ENCODE peak calls at places on chromosomes 7 and 10, in seven cellular contexts. B is foreskin fibroblast, X is heart right ventricle, W is fibroblast of mammary gland, U is AG10803, T is nephron progenitor cell, N is HCT116. H is an unnamed sample.

GRCh38 chr7:35366167-35367155 is 112.6 kb upstream of the TBX20 start:
- DNase-seq in B (no peak), X (no peak), W (no peak), U (no peak), T (no peak), N (no peak), H (no peak)

GRCh38 chr10:44801383-44802327 is 109.5 kb upstream of the TMEM72 start:
- DNase-seq in B (peak), X (peak), W (peak), U (peak), T (no peak), N (peak), H (peak)

GRCh38 chr7:102415685-102416225 is 17.6 kb upstream of the ORAI2 start:
- DNase-seq in B (no peak), X (peak), W (no peak), U (no peak), T (no peak), N (no peak), H (no peak)

GRCh38 chr7:98802088-98802780 is 67.6 kb downstream of the TMEM130 start:
- DNase-seq in B (peak), X (peak), W (peak), U (peak), T (peak), N (peak), H (peak)

GRCh38 chr7:23055582-23056178 is 41.8 kb upstream of the HYCC1 start:
- DNase-seq in B (peak), X (no peak), W (peak), U (peak), T (peak), N (peak), H (peak)

GRCh38 chr7:148503900-148504487 is 86.6 kb upstream of the C7orf33 start:
- DNase-seq in B (peak), X (no peak), W (peak), U (peak), T (no peak), N (peak), H (peak)

GRCh38 chr10:127997937-127998336 is 91.0 kb downstream of the PTPRE start:
- DNase-seq in B (no peak), X (no peak), W (peak), U (no peak), T (no peak), N (no peak), H (no peak)

GRCh38 chr10:510415-510881 is 179.0 kb downstream of the DIP2C start:
- DNase-seq in B (no peak), X (no peak), W (peak), U (peak), T (no peak), N (no peak), H (no peak)

GRCh38 chr7:139022286-139022685 is 13.6 kb downstream of the ZC3HAV1L start:
- DNase-seq in B (no peak), X (no peak), W (no peak), U (no peak), T (no peak), N (no peak), H (no peak)

GRCh38 chr7:28126047-28127041 is 54.3 kb downstream of the JAZF1 start:
- DNase-seq in B (no peak), X (no peak), W (no peak), U (no peak), T (no peak), N (no peak), H (no peak)

GRCh38 chr10:70603439-70603778 is 868 bp upstream of the PRF1 start:
- DNase-seq in B (no peak), X (no peak), W (no peak), U (no peak), T (no peak), N (no peak), H (no peak)

GRCh38 chr10:104406715-104407517 is 53.3 kb downstream of the CFAP58 start:
- DNase-seq in B (peak), X (no peak), W (peak), U (peak), T (no peak), N (peak), H (peak)

GRCh38 chr10:24884316-24884715 is 68.1 kb downstream of the PRTFDC1 start:
- DNase-seq in B (no peak), X (no peak), W (no peak), U (peak), T (no peak), N (no peak), H (no peak)

GRCh38 chr10:88620441-88620840 is 33.9 kb downstream of the LIPJ start:
- DNase-seq in B (no peak), X (no peak), W (no peak), U (no peak), T (no peak), N (no peak), H (no peak)

GRCh38 chr7:20307901-20308300 is 22.8 kb upstream of the ITGB8 start:
- DNase-seq in B (no peak), X (no peak), W (no peak), U (no peak), T (no peak), N (no peak), H (no peak)

GRCh38 chr10:34664706-34665105 is 150.4 kb downstream of the PARD3 start:
- DNase-seq in B (no peak), X (no peak), W (no peak), U (no peak), T (no peak), N (no peak), H (no peak)

GRCh38 chr10:72663971-72664370 is 28.0 kb upstream of the MCU start:
- DNase-seq in B (no peak), X (no peak), W (no peak), U (no peak), T (no peak), N (no peak), H (no peak)

GRCh38 chr10:62011558-62011957 is 110.1 kb downstream of the ARID5B start:
- DNase-seq in B (no peak), X (no peak), W (no peak), U (no peak), T (no peak), N (no peak), H (no peak)

GRCh38 chr10:88227342-88228018 is 355.6 kb downstream of the RNLS start:
- DNase-seq in B (peak), X (no peak), W (peak), U (no peak), T (no peak), N (no peak), H (no peak)

GRCh38 chr7:142319970-142320369 is 62.1 kb upstream of the PRSS58 start:
- DNase-seq in B (no peak), X (no peak), W (peak), U (no peak), T (peak), N (no peak), H (no peak)

GRCh38 chr7:132275384-132275783 is 300.9 kb downstream of the PLXNA4 start:
- DNase-seq in B (no peak), X (no peak), W (no peak), U (no peak), T (no peak), N (no peak), H (no peak)

GRCh38 chr7:20417675-20418382 is 87.1 kb downstream of the ITGB8 start:
- DNase-seq in B (no peak), X (no peak), W (no peak), U (no peak), T (no peak), N (no peak), H (no peak)

GRCh38 chr10:11813855-11814557 is 9.2 kb upstream of the PROSER2 start:
- DNase-seq in B (no peak), X (no peak), W (no peak), U (no peak), T (no peak), N (no peak), H (no peak)

GRCh38 chr7:158816995-158817394 is 12.3 kb downstream of the ESYT2 start:
- DNase-seq in B (no peak), X (no peak), W (no peak), U (no peak), T (no peak), N (no peak), H (no peak)

GRCh38 chr7:19754521-19755116 is 18.8 kb downstream of the TMEM196 start:
- DNase-seq in B (peak), X (no peak), W (peak), U (peak), T (no peak), N (peak), H (no peak)

GRCh38 chr10:118870467-118871243 is 115.9 kb upstream of the CACUL1 start:
- DNase-seq in B (peak), X (no peak), W (peak), U (peak), T (peak), N (no peak), H (peak)

GRCh38 chr7:126856691-126857291 is 395.9 kb downstream of the GRM8 start:
- DNase-seq in B (no peak), X (no peak), W (peak), U (no peak), T (no peak), N (peak), H (no peak)

GRCh38 chr10:92450896-92451295 is 123.0 kb downstream of the IDE start:
- DNase-seq in B (no peak), X (no peak), W (no peak), U (no peak), T (no peak), N (no peak), H (no peak)

GRCh38 chr10:5840314-5841307 is 27.4 kb upstream of the GDI2 start:
- DNase-seq in B (no peak), X (peak), W (peak), U (no peak), T (peak), N (no peak), H (no peak)

GRCh38 chr10:126639084-126639483 is 31.4 kb downstream of the C10orf90 start:
- DNase-seq in B (no peak), X (no peak), W (no peak), U (no peak), T (no peak), N (no peak), H (no peak)

GRCh38 chr10:44183667-44184632 is 200.9 kb downstream of the CXCL12 start:
- DNase-seq in B (peak), X (no peak), W (peak), U (peak), T (no peak), N (no peak), H (peak)

GRCh38 chr7:81845628-81846259 is 75.9 kb upstream of the HGF start:
- DNase-seq in B (no peak), X (no peak), W (peak), U (peak), T (peak), N (no peak), H (no peak)

GRCh38 chr7:7570584-7570983 is 3.9 kb downstream of the MIOS start:
- DNase-seq in B (no peak), X (no peak), W (no peak), U (no peak), T (no peak), N (no peak), H (no peak)

GRCh38 chr10:13987472-13987871 is 343.3 kb downstream of the FRMD4A start:
- DNase-seq in B (peak), X (no peak), W (peak), U (peak), T (no peak), N (no peak), H (peak)

GRCh38 chr10:112716076-112716475 is 234.0 kb upstream of the TCF7L2 start:
- DNase-seq in B (no peak), X (no peak), W (no peak), U (no peak), T (no peak), N (no peak), H (no peak)

GRCh38 chr7:45242698-45243097 is 85.1 kb downstream of the RAMP3 start:
- DNase-seq in B (no peak), X (no peak), W (no peak), U (no peak), T (no peak), N (no peak), H (no peak)
- TF ChIP-seq CTCF in B (no peak), X (no peak), W (no peak), U (no peak), T (no peak), N (no peak), H (no peak)

GRCh38 chr10:16547973-16548372 is 26.3 kb upstream of the C1QL3 start:
- DNase-seq in B (no peak), X (no peak), W (no peak), U (no peak), T (no peak), N (no peak), H (no peak)

DNA sequence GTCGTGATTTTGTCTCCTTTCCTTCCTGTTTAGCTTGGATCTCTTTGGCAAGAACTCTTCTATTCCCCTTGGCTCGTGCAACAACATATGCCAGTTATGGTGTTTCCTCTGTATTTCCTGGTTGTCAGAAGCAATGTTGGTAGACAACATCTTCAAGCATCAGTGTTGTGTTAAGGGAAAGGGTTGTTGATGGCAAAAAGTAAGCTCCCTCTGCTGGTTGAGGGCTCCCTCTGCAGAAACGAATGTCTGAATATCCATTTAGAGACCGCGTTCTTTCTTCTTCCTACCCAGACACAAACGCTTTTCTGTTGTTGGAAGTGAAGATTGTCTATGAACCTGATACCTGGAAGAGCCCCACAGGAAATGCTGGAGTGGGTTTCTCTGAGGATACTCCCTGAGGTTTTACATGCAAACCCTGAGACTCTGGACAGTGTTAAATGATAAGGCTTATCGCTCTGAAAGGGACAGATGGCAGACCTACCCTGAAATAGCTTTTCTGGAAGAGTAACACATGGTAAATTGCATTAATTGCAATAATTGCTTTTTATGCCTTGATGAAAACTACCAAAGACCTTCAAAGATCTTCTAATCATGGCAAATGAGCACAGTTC is 23.6 kb upstream of the C1QL3 start:
- DNase-seq in B (peak), X (no peak), W (peak), U (peak), T (peak), N (peak), H (peak)
- TF ChIP-seq CTCF in B (peak), X (peak), W (peak), U (peak), T (peak), N (peak), H (peak)

DNA sequence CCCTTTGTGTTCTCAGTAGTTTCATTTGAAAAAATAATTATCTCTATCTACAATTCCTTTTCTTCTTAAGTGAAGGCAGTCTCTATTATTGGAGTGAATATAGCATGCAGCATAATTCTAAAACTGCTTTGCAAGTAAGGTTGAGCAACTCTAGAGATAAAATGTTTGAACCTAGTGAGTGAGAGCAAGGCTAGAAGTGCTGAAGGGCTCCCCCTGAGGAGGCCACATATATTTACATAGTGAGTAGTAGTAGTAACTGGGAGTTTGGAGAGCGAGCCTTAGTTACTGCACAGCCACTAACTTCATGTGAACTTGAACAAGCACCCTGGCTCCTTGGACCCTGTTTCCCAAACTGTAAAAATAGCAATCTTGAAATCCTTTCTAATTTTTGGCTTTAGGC is 141.5 kb upstream of the DKK1 start:
- DNase-seq in B (no peak), X (no peak), W (no peak), U (peak), T (no peak), N (no peak), H (no peak)
- TF ChIP-seq CTCF in B (no peak), X (no peak), W (no peak), U (peak), T (no peak), N (peak), H (peak)

GRCh38 chr7:63096141-63096540 is 902.5 kb upstream of the ZNF722 start:
- DNase-seq in B (no peak), X (no peak), W (no peak), U (no peak), T (no peak), N (no peak), H (no peak)
- TF ChIP-seq CTCF in B (no peak), X (no peak), W (no peak), U (no peak), T (no peak), N (no peak), H (no peak)

DNA sequence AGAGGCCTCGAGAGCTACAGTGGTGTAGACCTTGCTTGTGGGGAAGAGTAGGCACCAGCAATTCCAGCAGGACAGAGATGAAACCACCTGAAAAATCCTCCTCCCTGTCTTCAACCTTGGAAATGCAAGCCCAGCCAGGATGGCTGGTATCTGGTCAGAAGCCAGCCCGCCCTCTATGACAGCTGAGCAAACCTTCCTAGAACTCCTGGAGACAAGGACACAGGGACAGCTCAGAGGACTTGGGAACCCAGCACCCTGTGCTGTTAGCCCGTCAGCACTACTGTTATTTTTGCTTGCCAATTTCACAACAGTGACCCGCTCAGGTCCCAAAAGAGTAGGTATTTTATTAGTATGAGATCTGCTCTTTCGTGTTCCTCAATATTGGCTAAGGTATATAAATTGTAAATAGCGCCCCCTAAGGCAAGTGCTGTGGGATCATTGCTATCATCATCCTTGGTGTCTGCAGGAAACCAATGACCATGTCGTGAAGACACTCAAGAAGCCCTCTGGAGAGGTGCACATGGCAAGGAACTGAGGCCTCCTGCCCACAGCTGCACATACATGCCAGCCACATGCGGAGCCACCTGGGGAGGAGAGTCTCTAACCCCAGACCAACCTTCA is 156.5 kb upstream of the CHST15 start:
- DNase-seq in B (no peak), X (no peak), W (no peak), U (no peak), T (no peak), N (peak), H (no peak)
- TF ChIP-seq CTCF in B (no peak), X (no peak), W (peak), U (no peak), T (no peak), N (peak), H (peak)

DNA sequence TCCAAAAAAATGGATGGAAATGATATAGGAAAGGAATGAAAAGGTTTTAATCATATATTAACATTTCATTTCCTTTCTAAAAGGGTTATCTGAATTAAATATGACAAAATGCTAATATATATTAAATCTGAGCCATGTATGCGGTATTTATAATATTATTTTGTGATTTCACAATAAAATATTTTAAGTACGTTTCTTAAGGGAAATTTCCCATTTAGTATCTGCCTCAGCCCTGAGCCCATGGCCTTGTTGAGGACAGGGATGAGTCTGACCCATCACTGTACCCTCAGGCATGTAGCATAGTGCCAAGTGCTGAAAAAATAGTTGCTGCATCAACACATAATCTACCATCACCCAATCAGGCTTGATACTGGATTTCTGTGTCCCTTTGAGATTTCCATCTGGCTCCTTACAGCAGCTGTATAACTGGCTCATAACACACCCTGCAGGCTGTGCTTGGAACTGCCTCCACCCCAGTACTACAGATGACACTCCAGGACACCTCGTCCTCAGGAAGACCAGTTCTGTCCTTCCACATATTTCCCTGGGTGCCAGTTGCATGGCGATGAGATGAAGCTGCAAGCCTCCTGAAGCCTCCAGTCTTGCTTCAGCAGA is 59.4 kb upstream of the ASAH2 start:
- DNase-seq in B (no peak), X (no peak), W (peak), U (no peak), T (peak), N (peak), H (no peak)
- TF ChIP-seq CTCF in B (no peak), X (no peak), W (peak), U (peak), T (peak), N (peak), H (peak)

DNA sequence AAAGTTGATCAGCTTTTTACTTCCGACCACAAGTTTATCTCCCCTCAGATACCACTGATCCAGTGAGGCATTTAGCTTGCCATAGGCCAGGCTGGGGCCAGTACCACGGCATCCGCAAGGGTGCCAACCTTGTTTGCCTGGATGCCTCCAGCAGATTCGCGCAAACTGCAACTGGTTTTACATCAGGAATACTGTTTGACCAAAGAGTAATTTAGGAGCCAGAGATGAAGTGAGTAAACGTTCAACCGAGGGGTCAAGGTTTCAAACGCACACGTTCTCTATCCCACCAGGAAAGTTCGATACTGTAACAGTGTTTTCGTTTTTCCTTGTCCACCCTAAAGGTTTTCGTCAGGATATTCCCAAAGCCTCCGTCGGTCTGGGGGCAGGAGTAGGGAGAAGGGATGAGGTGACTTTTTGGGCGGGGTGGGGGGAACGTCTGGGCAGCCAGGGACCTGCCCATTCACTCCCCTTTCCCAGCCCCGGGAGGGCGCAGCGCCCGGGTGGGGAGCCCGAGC is at the start of gene MDFIC:
- DNase-seq in B (no peak), X (peak), W (no peak), U (no peak), T (peak), N (no peak), H (no peak)
- TF ChIP-seq CTCF in B (no peak), X (no peak), W (no peak), U (no peak), T (no peak), N (no peak), H (no peak)

DNA sequence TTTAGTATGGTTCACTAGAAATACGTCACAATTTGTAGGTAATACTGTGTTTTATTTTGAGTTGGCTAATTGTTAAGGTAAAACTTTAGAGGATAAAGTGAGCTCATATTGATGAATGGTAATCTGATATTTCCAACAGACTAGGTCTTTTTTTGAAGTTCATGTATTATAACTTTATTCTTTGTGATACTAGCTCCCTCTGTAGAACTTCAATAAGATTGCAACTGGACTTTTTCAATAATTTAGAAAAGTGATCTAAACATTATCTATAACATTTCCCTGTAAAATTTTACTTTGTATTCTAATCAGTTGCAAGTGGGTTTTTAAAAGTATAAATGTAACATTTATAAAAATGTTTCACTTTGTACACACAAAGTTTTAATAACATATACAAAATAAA is 83.5 kb downstream of the ADK start:
- DNase-seq in B (no peak), X (no peak), W (peak), U (peak), T (no peak), N (no peak), H (no peak)
- TF ChIP-seq CTCF in B (peak), X (peak), W (peak), U (peak), T (no peak), N (peak), H (peak)

H was measured in HFFc6.